ENCODE peak calls at places on chromosomes 7 and 10, in five cellular contexts. I is tibial artery; D is CD8-positive, alpha-beta T cell; Y is kidney; T is esophagus muscularis mucosa. B is an unnamed sample.
A peak's percentile ranks its signal among the peaks of the same experiment; 100 is the strongest.

GRCh38 chr7:32115831-32116230 is 45.6 kb upstream of the PDE1C start:
- DNase-seq in T (no peak), D (no peak), Y (no peak), I (no peak), B (no peak)

GRCh38 chr10:58714436-58714835 is 201.8 kb downstream of the BICC1 start:
- DNase-seq in I (no peak), D (no peak), Y (no peak), T (no peak), B (no peak)

GRCh38 chr7:151310578-151310977 is 31.0 kb upstream of the NUB1 start:
- DNase-seq in Y (no peak), D (no peak), I (no peak), T (no peak), B (peak; percentile 35)

GRCh38 chr7:1700536-1701333 is 30.7 kb downstream of the ELFN1 start:
- DNase-seq in I (peak; percentile 37), T (no peak), D (no peak), Y (no peak), B (no peak)

GRCh38 chr7:12458520-12459131 is 55.0 kb upstream of the VWDE start:
- DNase-seq in D (no peak), T (no peak), Y (no peak), I (no peak), B (peak; percentile 55)

GRCh38 chr7:116509982-116510579 is 10.5 kb downstream of the CAV2 start:
- DNase-seq in Y (no peak), T (no peak), I (no peak), D (no peak), B (no peak)

GRCh38 chr7:137670521-137671064 is 176.2 kb downstream of the DGKI start:
- DNase-seq in I (no peak), D (no peak), T (no peak), Y (no peak), B (no peak)

GRCh38 chr10:5575482-5576153 is 50.9 kb downstream of the CALML3 start:
- DNase-seq in D (no peak), Y (peak; percentile 62), I (peak; percentile 61), T (no peak), B (no peak)

GRCh38 chr10:9636206-9636605 is 1381.5 kb upstream of the CELF2 start:
- DNase-seq in T (no peak), I (no peak), Y (no peak), D (no peak), B (no peak)

GRCh38 chr7:156753630-156754029 is 113.1 kb downstream of the RNF32 start:
- DNase-seq in T (no peak), I (no peak), Y (no peak), D (no peak), B (no peak)

GRCh38 chr7:53422291-53422690 is 386.9 kb downstream of the POM121L12 start:
- DNase-seq in Y (no peak), D (no peak), I (no peak), T (no peak), B (no peak)

GRCh38 chr10:101644002-101644401 is 51.0 kb downstream of the FBXW4 start:
- DNase-seq in T (no peak), Y (no peak), D (no peak), I (no peak), B (no peak)

GRCh38 chr7:584122-584465 is 64.4 kb upstream of the PDGFA start:
- DNase-seq in Y (peak; percentile 77), D (peak; percentile 92), T (no peak), I (no peak), B (no peak)

GRCh38 chr7:144545330-144545729 is 141.8 kb upstream of the NOBOX start:
- DNase-seq in T (no peak), Y (no peak), D (no peak), I (no peak), B (no peak)

GRCh38 chr10:92110039-92110794 is 180.7 kb downstream of the CPEB3 start:
- DNase-seq in D (no peak), T (no peak), I (no peak), Y (no peak), B (no peak)

GRCh38 chr7:130421685-130422084 is 19.1 kb downstream of the CEP41 start:
- DNase-seq in Y (no peak), I (no peak), T (no peak), D (no peak), B (no peak)

GRCh38 chr7:28102778-28103177 is 77.8 kb downstream of the JAZF1 start:
- DNase-seq in Y (no peak), I (no peak), D (no peak), T (peak; percentile 92), B (no peak)

GRCh38 chr7:22137026-22137425 is 191.3 kb upstream of the CDCA7L start:
- DNase-seq in Y (no peak), I (no peak), D (no peak), T (no peak), B (no peak)

GRCh38 chr10:112151640-112152039 is 31.9 kb downstream of the GPAM start:
- DNase-seq in I (no peak), D (no peak), T (no peak), Y (no peak), B (no peak)

GRCh38 chr7:108164342-108164741 is 34.2 kb upstream of the LAMB4 start:
- DNase-seq in T (no peak), D (no peak), Y (no peak), I (no peak), B (no peak)

GRCh38 chr7:23276381-23276780 is 22.8 kb upstream of the MALSU1 start:
- DNase-seq in T (no peak), Y (no peak), I (no peak), D (no peak), B (peak; percentile 18)

DNA sequence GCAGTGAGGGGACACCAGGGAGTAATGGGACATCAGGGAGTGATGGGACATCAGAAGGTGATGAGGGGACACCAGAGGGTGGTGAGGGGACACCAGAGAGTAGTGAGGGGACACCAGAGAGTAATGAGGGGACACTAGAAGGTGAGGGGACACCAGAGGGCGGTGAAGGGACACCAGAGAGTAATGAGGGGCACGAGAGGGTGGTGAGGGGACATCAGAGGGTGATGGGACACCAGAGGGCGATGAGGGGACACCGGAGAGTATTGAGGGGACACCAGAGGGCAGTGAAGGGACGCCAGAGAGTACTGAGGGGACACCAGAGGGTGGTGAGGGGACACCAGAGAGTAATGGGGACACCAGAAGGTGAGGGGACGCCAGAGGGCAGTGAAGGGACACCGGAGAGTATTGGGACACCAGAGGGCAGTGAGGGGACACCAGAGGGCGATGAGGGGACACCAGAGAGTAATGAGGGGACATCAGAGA is 10.5 kb downstream of the NACAD start:
- DNase-seq in D (no peak), Y (peak; percentile 24), I (peak; percentile 39), T (no peak), B (peak; percentile 29)
- TF ChIP-seq CTCF in D (no peak), Y (no peak), I (no peak), T (no peak), B (no peak)

GRCh38 chr7:24801910-24802699 is 44.8 kb upstream of the GSDME start:
- DNase-seq in D (no peak), T (no peak), Y (no peak), I (no peak), B (no peak)
- H3K36me3 ChIP-seq in D (peaks cover 11% of the 10 kb centered on the region), T (peaks cover 6% of the 10 kb centered on the region), Y (peaks cover 5% of the 10 kb centered on the region), I (no peaks in the 10 kb centered on the region), B (no peaks in the 10 kb centered on the region)

DNA sequence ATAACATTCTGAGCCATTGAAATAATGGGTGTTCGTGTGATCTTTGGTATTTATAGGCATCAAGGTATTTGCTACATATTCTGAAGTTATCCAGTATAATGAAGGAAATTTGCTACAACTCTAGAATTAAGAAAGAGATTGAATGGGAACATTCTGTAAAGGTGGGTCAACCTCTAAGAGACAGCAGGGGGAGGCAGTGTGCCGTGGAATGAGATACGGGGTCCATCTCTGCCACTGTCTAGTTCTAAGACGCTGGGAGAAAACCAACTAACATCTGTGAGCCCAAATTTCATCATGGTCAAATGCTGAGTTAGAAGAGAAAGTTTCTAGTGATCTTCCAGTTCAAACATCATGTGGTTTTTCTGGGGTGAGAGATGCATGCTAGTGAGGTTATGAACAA is 368.9 kb downstream of the SORCS1 start:
- DNase-seq in Y (no peak), D (peak; percentile 12), T (no peak), I (no peak), B (peak; percentile 25)
- TF ChIP-seq CTCF in Y (peak; percentile 51), D (no peak), T (peak; percentile 53), I (peak; percentile 8), B (peak; percentile 38)

DNA sequence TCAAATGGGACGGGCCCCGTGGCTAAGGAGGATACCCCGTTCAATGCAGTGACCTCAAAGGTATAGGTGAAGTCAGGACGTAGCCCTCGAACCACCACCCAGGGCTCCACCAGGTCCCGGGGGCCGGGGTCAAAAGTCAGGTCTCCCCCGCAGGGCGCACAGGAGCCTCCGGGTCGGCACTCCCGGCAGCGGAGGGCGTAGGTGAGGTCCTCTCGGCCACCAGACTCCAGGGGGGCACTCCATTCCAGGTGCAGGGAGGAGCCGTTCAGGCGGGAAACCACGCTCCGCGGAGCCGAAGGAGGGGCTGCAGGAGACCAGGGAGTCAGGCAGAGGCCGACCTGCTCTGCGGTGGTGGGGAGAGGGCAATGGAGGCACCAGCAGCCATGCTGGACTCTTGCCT is 7.7 kb downstream of the EPHB4 start:
- DNase-seq in D (no peak), T (no peak), Y (no peak), I (no peak), B (no peak)
- H3K36me3 ChIP-seq in D (no peaks in the 10 kb centered on the region), T (peaks cover 92% of the 10 kb centered on the region), Y (peaks cover 38% of the 10 kb centered on the region), I (peaks cover 11% of the 10 kb centered on the region), B (peaks cover 17% of the 10 kb centered on the region)